ENCODE peak calls at places on chromosomes 1 and 21, in six cellular contexts. V is effector CD4-positive, alpha-beta T cell; F is heart right ventricle; D is amniotic epithelial cell; L is mammary epithelial cell; Z is spleen. H is an unnamed sample.

GRCh38 chr1:9798236-9799130 is 25.3 kb downstream of the CLSTN1 start:
- DNase-seq in F (no peak), Z (no peak), V (no peak), L (peak), D (peak), H (peak)

GRCh38 chr21:36589352-36589971 is 109.5 kb upstream of the SIM2 start:
- DNase-seq in Z (no peak), V (no peak), F (peak), D (no peak), L (no peak), H (peak)

GRCh38 chr1:156963621-156964020 is 43.2 kb downstream of the LRRC71 start:
- DNase-seq in L (no peak), D (no peak), Z (peak), V (peak), F (no peak), H (peak)

GRCh38 chr1:43107664-43108063 is 64.4 kb downstream of the EBNA1BP2 start:
- DNase-seq in V (no peak), F (no peak), D (no peak), L (no peak), Z (no peak), H (no peak)

GRCh38 chr1:43819354-43819753 is 112.0 kb downstream of the ST3GAL3 start:
- DNase-seq in Z (no peak), V (no peak), D (no peak), L (no peak), F (no peak), H (no peak)

GRCh38 chr1:115980998-115981993 is 5.0 kb downstream of the SLC22A15 start:
- DNase-seq in D (peak), L (peak), V (no peak), Z (no peak), F (no peak), H (peak)

GRCh38 chr21:20882462-20883415 is 115.5 kb upstream of the NCAM2 start:
- DNase-seq in V (no peak), Z (no peak), F (no peak), L (no peak), D (peak), H (peak)

GRCh38 chr1:156458181-156458503 is 42.4 kb downstream of the MEF2D start:
- DNase-seq in V (no peak), Z (no peak), F (no peak), D (peak), L (peak), H (peak)

GRCh38 chr1:32454726-32455125 is 10.1 kb upstream of the ZBTB8B start:
- DNase-seq in Z (no peak), V (no peak), L (peak), F (peak), D (peak), H (no peak)

GRCh38 chr1:151846062-151846568 is 6.5 kb upstream of the C2CD4D start:
- DNase-seq in V (no peak), Z (no peak), L (peak), D (peak), F (no peak), H (peak)

GRCh38 chr1:114272593-114272992 is 118.9 kb upstream of the SYT6 start:
- DNase-seq in F (no peak), D (no peak), V (no peak), L (no peak), Z (no peak), H (no peak)

GRCh38 chr1:55061706-55062321 is 22.5 kb downstream of the PCSK9 start:
- DNase-seq in D (no peak), Z (no peak), L (no peak), F (no peak), V (no peak), H (no peak)

GRCh38 chr1:221039616-221040015 is 160.4 kb downstream of the HLX start:
- DNase-seq in Z (no peak), F (no peak), V (no peak), D (no peak), L (no peak), H (peak)

GRCh38 chr1:228460830-228461229 is 26.4 kb upstream of the RNF187 start:
- DNase-seq in D (no peak), L (no peak), V (no peak), Z (no peak), F (no peak), H (no peak)

GRCh38 chr1:24110642-24111263 is 1.2 kb downstream of the MYOM3 start:
- DNase-seq in V (no peak), Z (no peak), F (peak), D (no peak), L (no peak), H (no peak)